ENCODE peak calls at places on chromosomes 7 and 10, in seven cellular contexts. P, N, I, B, O, K and T are unnamed samples.
A peak's percentile ranks its signal among the peaks of the same experiment; 100 is the strongest.

GRCh38 chr7:151248191-151249033 is at the start of gene SMARCD3:
- DNase-seq in P (no peak), N (peak; percentile 49), I (peak; percentile 78), B (peak; percentile 85), O (no peak), K (no peak), T (no peak)

GRCh38 chr10:124523301-124523871 is 61.8 kb downstream of the LHPP start:
- DNase-seq in P (no peak), N (no peak), I (no peak), B (no peak), O (no peak), K (no peak), T (no peak)

GRCh38 chr7:121084748-121085336 is 96.3 kb downstream of the CPED1 start:
- DNase-seq in P (no peak), N (no peak), I (no peak), B (no peak), O (peak; percentile 90), K (no peak), T (no peak)

GRCh38 chr7:51031216-51031615 is 248.5 kb upstream of the GRB10 start:
- DNase-seq in P (no peak), N (no peak), I (no peak), B (no peak), O (no peak), K (no peak), T (no peak)

GRCh38 chr7:2853147-2853546 is 9.0 kb upstream of the GNA12 start:
- DNase-seq in P (no peak), N (no peak), I (no peak), B (no peak), O (no peak), K (no peak), T (no peak)

GRCh38 chr7:26709210-26709990 is 155.0 kb downstream of the SKAP2 start:
- DNase-seq in P (no peak), N (no peak), I (no peak), B (no peak), O (no peak), K (no peak), T (no peak)

GRCh38 chr7:116741625-116742316 is 69.8 kb downstream of the MET start:
- DNase-seq in P (no peak), N (no peak), I (no peak), B (no peak), O (no peak), K (no peak), T (no peak)

GRCh38 chr10:60944159-60944909 is at the start of gene RHOBTB1:
- DNase-seq in P (peak; percentile 34), N (peak; percentile 20), I (peak; percentile 85), B (peak; percentile 68), O (no peak), K (no peak), T (peak; percentile 48)

GRCh38 chr10:133056001-133056400 is 31.7 kb upstream of the ADGRA1 start:
- DNase-seq in P (no peak), N (no peak), I (no peak), B (no peak), O (no peak), K (no peak), T (no peak)

GRCh38 chr7:103131225-103131624 is 17.7 kb downstream of the NAPEPLD start:
- DNase-seq in P (no peak), N (no peak), I (no peak), B (no peak), O (no peak), K (no peak), T (no peak)

GRCh38 chr10:133400624-133401424 is 6.9 kb downstream of the MTG1 start:
- DNase-seq in P (peak; percentile 64), N (no peak), I (no peak), B (no peak), O (no peak), K (no peak), T (no peak)

GRCh38 chr10:71766717-71767419 is 6.5 kb downstream of the VSIR start:
- DNase-seq in P (peak; percentile 57), N (no peak), I (no peak), B (no peak), O (peak; percentile 86), K (peak; percentile 74), T (peak; percentile 56)

GRCh38 chr7:78563186-78563585 is 764.6 kb downstream of the PHTF2 start:
- DNase-seq in P (no peak), N (no peak), I (no peak), B (no peak), O (no peak), K (no peak), T (no peak)

GRCh38 chr7:78562191-78562590 is 763.6 kb downstream of the PHTF2 start:
- DNase-seq in P (no peak), N (no peak), I (no peak), B (no peak), O (no peak), K (no peak), T (no peak)

GRCh38 chr7:78558571-78558970 is 760.0 kb downstream of the PHTF2 start:
- DNase-seq in P (no peak), N (no peak), I (no peak), B (no peak), O (no peak), K (no peak), T (no peak)
- TF ChIP-seq CTCF in P (no peak), N (no peak), I (no peak), B (no peak), O (no peak), K (no peak), T (no peak)

GRCh38 chr7:31933481-31933880 is 136.7 kb downstream of the PDE1C start:
- DNase-seq in P (no peak), N (no peak), I (no peak), B (no peak), O (no peak), K (no peak), T (no peak)

GRCh38 chr7:31935115-31935514 is 135.1 kb downstream of the PDE1C start:
- DNase-seq in P (no peak), N (no peak), I (no peak), B (no peak), O (no peak), K (no peak), T (no peak)

GRCh38 chr7:31937982-31938381 is 132.2 kb downstream of the PDE1C start:
- DNase-seq in P (no peak), N (no peak), I (no peak), B (no peak), O (no peak), K (no peak), T (no peak)

GRCh38 chr7:31935671-31936070 is 134.5 kb downstream of the PDE1C start:
- DNase-seq in P (no peak), N (no peak), I (no peak), B (no peak), O (no peak), K (no peak), T (no peak)

DNA sequence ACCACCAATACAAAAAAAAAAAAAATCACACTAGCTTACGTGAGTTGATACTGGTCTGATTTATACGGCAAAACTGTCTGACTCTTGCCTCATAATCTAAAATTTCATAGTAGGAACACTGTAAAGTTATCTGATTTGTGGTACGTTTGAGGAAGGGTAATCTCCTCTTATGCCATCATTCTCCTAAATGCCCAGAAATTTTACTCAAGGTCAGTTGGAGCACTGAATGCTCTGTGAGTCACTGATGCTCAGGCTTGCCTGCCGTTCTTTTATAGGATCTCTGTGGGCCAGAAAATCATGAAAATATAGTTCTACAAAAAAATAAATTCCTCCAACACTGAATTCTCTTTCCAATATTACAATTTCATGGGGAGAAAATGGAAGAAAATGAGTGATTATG is 135.7 kb downstream of the PDE1C start:
- DNase-seq in P (no peak), N (no peak), I (no peak), B (no peak), O (no peak), K (no peak), T (no peak)
- TF ChIP-seq CTCF in P (no peak), N (no peak), I (no peak), B (no peak), O (no peak), K (no peak), T (no peak)

GRCh38 chr7:105267244-105267643 is 121.5 kb downstream of the SRPK2 start:
- DNase-seq in P (no peak), N (no peak), I (no peak), B (no peak), O (no peak), K (no peak), T (no peak)

GRCh38 chr7:105268511-105269392 is 120.0 kb downstream of the SRPK2 start:
- DNase-seq in P (peak; percentile 51), N (no peak), I (no peak), B (no peak), O (peak; percentile 15), K (no peak), T (no peak)

GRCh38 chr7:105270117-105270516 is 118.6 kb downstream of the SRPK2 start:
- DNase-seq in P (no peak), N (no peak), I (no peak), B (no peak), O (no peak), K (no peak), T (no peak)

GRCh38 chr7:105268056-105268455 is 120.7 kb downstream of the SRPK2 start:
- DNase-seq in P (no peak), N (no peak), I (no peak), B (no peak), O (peak; percentile 39), K (no peak), T (no peak)

DNA sequence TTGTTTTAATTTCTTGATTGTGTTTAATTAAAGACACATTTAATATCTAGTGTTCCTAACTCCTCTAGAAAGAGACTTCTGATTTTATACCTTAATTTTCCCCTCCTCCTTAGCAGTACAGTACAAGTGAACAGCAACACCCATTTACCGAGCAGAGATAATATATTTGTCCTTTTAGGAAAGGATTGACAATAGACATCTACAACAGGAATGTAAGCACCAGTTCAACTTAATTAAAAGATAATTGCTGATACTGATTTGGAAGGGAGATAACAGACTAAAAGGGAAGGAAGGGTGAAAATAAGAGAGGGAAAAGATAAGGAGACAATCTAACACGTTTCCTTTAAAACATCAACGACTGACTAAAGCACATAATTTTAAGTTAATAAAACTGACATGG is 119.3 kb downstream of the SRPK2 start:
- DNase-seq in P (no peak), N (no peak), I (no peak), B (no peak), O (no peak), K (no peak), T (no peak)
- TF ChIP-seq CTCF in P (no peak), N (no peak), I (no peak), B (no peak), O (no peak), K (no peak), T (no peak)

DNA sequence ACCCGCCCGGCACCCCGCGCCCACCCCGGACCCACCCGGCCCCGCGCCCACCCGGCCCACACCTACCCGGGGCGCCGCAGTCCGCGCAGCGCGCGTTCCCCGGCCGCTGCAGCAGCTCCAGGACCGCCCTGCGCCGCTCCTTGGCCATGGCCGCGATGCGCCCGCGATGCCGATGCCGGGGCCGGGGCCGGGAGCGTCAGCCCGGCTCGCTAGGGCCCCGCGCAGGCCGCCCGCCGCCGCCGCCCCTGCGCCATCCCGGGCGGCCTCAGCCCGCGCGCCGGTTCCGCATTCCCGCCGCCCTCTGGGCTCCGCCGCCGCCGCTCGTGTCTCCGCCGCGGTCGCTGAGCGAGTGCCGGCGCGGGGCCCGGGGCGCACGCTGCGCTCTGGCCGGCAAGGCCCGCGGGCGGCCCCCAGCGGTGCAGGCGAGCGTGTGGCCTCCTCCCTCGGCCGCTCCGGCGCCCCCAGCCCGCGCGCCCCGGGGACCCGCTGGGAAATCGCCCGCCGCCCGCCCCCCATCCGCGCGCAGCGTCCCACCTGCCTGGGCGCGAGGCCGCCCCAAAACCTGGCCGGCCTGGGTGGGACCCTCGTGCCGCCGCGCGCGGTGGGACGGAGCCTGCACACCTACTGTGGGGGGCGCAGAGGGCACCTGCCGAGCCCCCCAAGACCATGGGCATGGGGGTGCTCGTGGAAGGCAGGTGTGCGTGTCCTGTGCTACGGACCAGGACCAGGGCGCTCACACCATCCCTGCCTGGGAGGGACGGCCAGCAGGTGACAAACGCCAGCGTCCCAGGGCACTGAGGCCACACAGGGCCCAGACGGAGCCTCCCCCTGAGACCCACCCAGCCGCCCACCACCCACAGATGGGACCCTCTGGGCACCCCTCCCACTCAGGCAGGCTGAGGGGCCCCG is at the start of gene ADAP1:
- DNase-seq in P (peak; percentile 81), N (peak; percentile 63), I (peak; percentile 62), B (peak; percentile 44), O (no peak), K (no peak), T (no peak)
- TF ChIP-seq CTCF in P (peak; percentile 54), N (no peak), I (no peak), B (peak; percentile 24), O (peak; percentile 13), K (no peak), T (no peak)